ENCODE peak calls at places on chromosomes 12 and 14, in four cellular contexts. I, Z, G and X are unnamed samples.

GRCh38 chr14:102421366-102422057 is 58.8 kb downstream of the TECPR2 start:
- DNase-seq in Z (no peak), G (no peak), I (no peak), X (no peak)

GRCh38 chr14:102481791-102482238 is 27.8 kb downstream of the ANKRD9 start:
- DNase-seq in I (no peak), G (peak; percentile 45), Z (no peak), X (no peak)

GRCh38 chr12:49777800-49778748 is 36.7 kb downstream of the TMBIM6 start:
- DNase-seq in G (peak; percentile 16), I (peak; percentile 45), Z (peak; percentile 59), X (peak; percentile 78)

GRCh38 chr14:37034410-37035285 is 137.8 kb downstream of the SLC25A21 start:
- DNase-seq in I (no peak), G (peak; percentile 20), Z (no peak), X (no peak)

GRCh38 chr12:29769162-29769820 is 14.5 kb downstream of the TMTC1 start:
- DNase-seq in G (peak; percentile 94), Z (no peak), I (no peak), X (no peak)

GRCh38 chr12:124459852-124460645 is 107.4 kb downstream of the NCOR2 start:
- DNase-seq in Z (peak; percentile 31), G (no peak), I (no peak), X (no peak)

GRCh38 chr12:129827102-129827873 is 76.5 kb downstream of the TMEM132D start:
- DNase-seq in I (no peak), G (no peak), Z (no peak), X (no peak)

GRCh38 chr12:113137861-113138783 is 2.6 kb upstream of the RASAL1 start:
- DNase-seq in G (no peak), I (no peak), Z (no peak), X (no peak)

GRCh38 chr12:54017027-54017788 is 8.4 kb downstream of the HOXC8 start:
- DNase-seq in I (no peak), G (no peak), Z (no peak), X (no peak)

GRCh38 chr12:75666980-75667359 is 155.6 kb upstream of the KRR1 start:
- DNase-seq in G (peak; percentile 92), I (no peak), Z (no peak), X (no peak)

GRCh38 chr12:120872487-120872886 is 31.7 kb downstream of the SPPL3 start:
- DNase-seq in I (no peak), G (no peak), Z (no peak), X (no peak)

GRCh38 chr12:20367731-20368652 is at the start of gene PDE3A:
- DNase-seq in G (peak; percentile 73), I (peak; percentile 74), Z (peak; percentile 71), X (peak; percentile 74)

GRCh38 chr12:56143870-56144269 is 8.5 kb upstream of the MYL6B start:
- DNase-seq in I (peak; percentile 68), G (no peak), Z (no peak), X (no peak)

GRCh38 chr12:75727577-75727976 is 216.2 kb upstream of the KRR1 start:
- DNase-seq in I (no peak), G (no peak), Z (no peak), X (no peak)

GRCh38 chr12:43711348-43711747 is 47.2 kb downstream of the PUS7L start:
- DNase-seq in G (peak; percentile 13), Z (no peak), I (no peak), X (no peak)

GRCh38 chr14:95274874-95275273 is 44.8 kb downstream of the CLMN start:
- DNase-seq in Z (no peak), I (peak; percentile 6), G (no peak), X (no peak)

GRCh38 chr14:95275507-95275906 is 44.2 kb downstream of the CLMN start:
- DNase-seq in G (no peak), Z (no peak), I (no peak), X (no peak)

GRCh38 chr14:95273041-95273978 is 46.4 kb downstream of the CLMN start:
- DNase-seq in G (no peak), Z (no peak), I (peak; percentile 8), X (no peak)

GRCh38 chr14:95272057-95272456 is 47.7 kb downstream of the CLMN start:
- DNase-seq in Z (no peak), G (no peak), I (no peak), X (no peak)

DNA sequence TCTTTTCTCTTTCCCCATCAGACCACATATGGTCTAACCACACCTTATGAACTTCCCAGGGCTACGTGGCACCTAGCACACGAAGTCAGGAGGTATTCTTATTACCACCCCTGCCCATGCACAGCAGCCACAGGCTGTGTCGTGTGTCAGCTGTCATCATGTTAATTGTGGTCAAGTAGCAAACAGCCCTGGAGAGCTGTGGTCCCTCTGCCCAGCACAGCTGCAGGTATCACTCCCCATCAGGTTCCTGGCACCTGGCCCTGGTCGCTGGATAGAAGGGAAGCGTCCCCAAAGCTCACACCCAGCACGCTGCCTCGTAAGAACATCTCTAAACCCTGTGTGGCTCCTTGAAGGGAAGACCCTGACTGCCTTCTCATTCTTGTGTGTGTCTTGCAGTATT is 45.4 kb downstream of the CLMN start:
- DNase-seq in I (peak; percentile 7), G (no peak), Z (no peak), X (no peak)
- TF ChIP-seq POLR2A in I (no peak), G (no peak), Z (no peak), X (no peak)

DNA sequence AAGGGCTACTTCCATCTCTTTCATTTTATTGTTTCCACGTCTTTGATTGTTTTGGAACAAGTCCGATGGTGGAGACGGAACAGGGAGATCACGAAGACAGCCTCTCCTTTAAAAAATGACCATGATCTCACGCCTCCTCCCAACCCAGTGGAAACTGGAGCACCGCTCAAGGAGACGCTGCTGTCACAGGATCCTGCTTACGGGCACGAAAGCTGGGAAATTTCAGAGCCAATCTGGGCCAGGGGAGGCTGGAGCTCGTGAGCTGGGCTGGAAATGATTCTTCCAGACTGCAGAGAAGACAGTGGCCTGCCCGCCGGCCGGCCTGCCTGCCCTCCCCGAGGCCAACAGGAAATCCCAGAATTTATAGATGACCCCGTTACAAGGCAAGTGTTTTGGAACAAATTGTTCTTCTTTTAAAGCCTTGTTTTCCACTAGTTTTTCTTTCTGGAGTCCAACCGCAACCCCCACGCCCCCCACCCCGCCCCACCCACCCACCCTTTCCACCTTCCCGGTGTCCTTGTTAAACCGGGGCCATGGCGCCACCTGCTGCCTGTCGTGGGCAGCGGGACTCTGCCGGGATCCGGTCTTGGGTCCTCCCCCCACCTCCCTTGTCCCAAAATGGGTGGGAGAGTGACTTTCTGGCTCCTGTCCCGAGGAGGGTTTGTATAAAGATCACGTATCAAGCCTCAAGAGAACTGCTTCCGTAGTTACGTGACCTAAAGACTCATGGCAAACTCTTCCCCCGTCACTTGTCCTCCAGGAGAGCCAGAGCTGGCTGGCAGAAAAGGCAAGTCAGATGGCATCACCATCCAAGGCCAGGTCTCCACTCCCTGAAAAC is 40.3 kb downstream of the MAP1LC3B2 start:
- DNase-seq in G (peak; percentile 58), Z (peak; percentile 95), I (peak; percentile 83), X (peak; percentile 69)
- TF ChIP-seq POLR2A in G (no peak), Z (peak; percentile 43), I (no peak), X (no peak)

GRCh38 chr14:57492859-57493258 is 798 bp downstream of the CCDC198 start:
- DNase-seq in G (peak; percentile 45), Z (no peak), I (no peak), X (no peak)

GRCh38 chr14:57495409-57495808 is 1.8 kb upstream of the CCDC198 start:
- DNase-seq in G (no peak), I (no peak), Z (no peak), X (no peak)

GRCh38 chr14:57498035-57498434 is 4.4 kb upstream of the CCDC198 start:
- DNase-seq in I (no peak), G (no peak), Z (no peak), X (no peak)

GRCh38 chr14:57498659-57499058 is 5.0 kb upstream of the CCDC198 start:
- DNase-seq in I (no peak), G (no peak), Z (no peak), X (no peak)

GRCh38 chr14:57493467-57494181 is at the start of gene CCDC198:
- DNase-seq in I (no peak), Z (no peak), G (no peak), X (no peak)
- TF ChIP-seq POLR2A in I (no peak), Z (no peak), G (no peak), X (no peak)

GRCh38 chr12:109594566-109595317 is 21.1 kb downstream of the MVK start:
- DNase-seq in I (no peak), G (no peak), Z (no peak), X (no peak)
- TF ChIP-seq POLR2A in I (no peak), G (no peak), Z (no peak), X (no peak)

GRCh38 chr14:91875515-91876286 is 8.4 kb upstream of the TC2N start:
- DNase-seq in G (no peak), Z (no peak), I (no peak), X (no peak)
- TF ChIP-seq POLR2A in G (no peak), Z (no peak), I (no peak), X (no peak)